ENCODE peak calls at places on chromosomes 11 and 22, in six cellular contexts. H is head of caudate nucleus; R is brain microvascular endothelial cell; K is stimulated activated CD4-positive, alpha-beta T cell treated with anti-CD3 and anti-CD28 coated beads, Interleukin-4, amount 100 ng/mL, for 1 hour; C is heart left ventricle; U is activated T-cell treated with anti-CD3 and anti-CD28 coated beads, Interleukin-2, amount 50 U/mL, for 48 hours. O is an unnamed sample.

GRCh38 chr11:80241766-80242165 is 800.9 kb upstream of the TENM4 start:
- DNase-seq in H (no peak), R (peak), K (no peak), C (no peak), U (no peak), O (no peak)

GRCh38 chr11:107780136-107780535 is 68.3 kb upstream of the SLN start:
- DNase-seq in H (no peak), R (no peak), K (no peak), C (no peak), U (no peak), O (no peak)

GRCh38 chr11:126345759-126346585 is 9.5 kb upstream of the ST3GAL4 start:
- DNase-seq in H (no peak), R (peak), K (no peak), C (peak), U (no peak), O (no peak)

GRCh38 chr11:65727865-65728264 is 7.3 kb upstream of the RNASEH2C start:
- DNase-seq in H (no peak), R (no peak), K (no peak), C (no peak), U (no peak), O (no peak)

GRCh38 chr22:32721328-32722180 is 80.0 kb upstream of the TIMP3 start:
- DNase-seq in H (no peak), R (no peak), K (no peak), C (no peak), U (no peak), O (no peak)

GRCh38 chr22:33659423-33659822 is 260.9 kb downstream of the LARGE1 start:
- DNase-seq in H (no peak), R (no peak), K (no peak), C (no peak), U (no peak), O (no peak)

GRCh38 chr22:33539902-33540751 is 380.1 kb downstream of the LARGE1 start:
- DNase-seq in H (no peak), R (peak), K (no peak), C (peak), U (no peak), O (peak)

GRCh38 chr11:62400760-62401159 is 18.1 kb upstream of the SCGB1A1 start:
- DNase-seq in H (peak), R (peak), K (no peak), C (peak), U (no peak), O (peak)

GRCh38 chr11:120329556-120329955 is 4.5 kb downstream of the TLCD5 start:
- DNase-seq in H (no peak), R (no peak), K (no peak), C (no peak), U (no peak), O (no peak)

GRCh38 chr11:57900315-57900714 is 123.4 kb upstream of the OR9Q1 start:
- DNase-seq in H (no peak), R (no peak), K (no peak), C (no peak), U (no peak), O (peak)

GRCh38 chr11:119493712-119494111 is 70.7 kb upstream of the THY1 start:
- DNase-seq in H (no peak), R (peak), K (no peak), C (no peak), U (no peak), O (peak)

GRCh38 chr22:50027639-50028537 is 15.3 kb upstream of the IL17REL start:
- DNase-seq in H (peak), R (no peak), K (peak), C (no peak), U (peak), O (no peak)

GRCh38 chr11:45180158-45180887 is 33.9 kb downstream of the PRDM11 start:
- DNase-seq in H (no peak), R (no peak), K (no peak), C (peak), U (peak), O (peak)

GRCh38 chr11:101862410-101863233 is 52.2 kb upstream of the CEP126 start:
- DNase-seq in H (no peak), R (peak), K (no peak), C (no peak), U (no peak), O (peak)

GRCh38 chr22:48234011-48234410 is 1471.6 kb downstream of the TBC1D22A start:
- DNase-seq in H (no peak), R (no peak), K (no peak), C (no peak), U (no peak), O (no peak)

GRCh38 chr11:36002196-36002595 is 58.3 kb downstream of the LDLRAD3 start:
- DNase-seq in H (peak), R (no peak), K (no peak), C (no peak), U (no peak), O (no peak)

GRCh38 chr11:36449566-36450390 is 60.3 kb downstream of the TRAF6 start:
- DNase-seq in H (no peak), R (no peak), K (no peak), C (no peak), U (no peak), O (no peak)

GRCh38 chr11:69052343-69053168 is 3.8 kb downstream of the TPCN2 start:
- DNase-seq in H (no peak), R (no peak), K (no peak), C (no peak), U (no peak), O (no peak)

GRCh38 chr22:24482586-24482985 is 12.5 kb upstream of the UPB1 start:
- DNase-seq in H (no peak), R (no peak), K (no peak), C (no peak), U (no peak), O (peak)

GRCh38 chr11:12704049-12704448 is 29.8 kb downstream of the TEAD1 start:
- DNase-seq in H (no peak), R (peak), K (no peak), C (no peak), U (no peak), O (peak)

GRCh38 chr11:128116447-128117240 is 470.7 kb downstream of the ETS1 start:
- DNase-seq in H (no peak), R (no peak), K (no peak), C (no peak), U (no peak), O (no peak)

GRCh38 chr11:23211221-23211620 is 350.9 kb upstream of the CCDC179 start:
- DNase-seq in H (no peak), R (peak), K (no peak), C (no peak), U (no peak), O (no peak)

GRCh38 chr11:10623797-10624761 is 55.6 kb upstream of the LYVE1 start:
- DNase-seq in H (no peak), R (no peak), K (no peak), C (no peak), U (peak), O (peak)